ENCODE peak calls at places on chromosomes 16 and 17, in four cellular contexts. One of them, this sample, is unnamed.

GRCh38 chr16:89084814-89085612 is 8.6 kb upstream of the ACSF3 start:
- DNase-seq in GM12878: no peak
- DNase-seq in HepG2: no peak
- DNase-seq in K562: no peak
- DNase-seq in this sample: no peak

GRCh38 chr17:66073384-66073783 is 118.5 kb downstream of the CEP112 start:
- DNase-seq in GM12878: no peak
- DNase-seq in HepG2: no peak
- DNase-seq in K562: no peak
- DNase-seq in this sample: no peak

GRCh38 chr16:2194852-2195315 is 1.5 kb downstream of the CASKIN1 start:
- DNase-seq in GM12878: peak
- DNase-seq in HepG2: peak
- DNase-seq in K562: peak
- DNase-seq in this sample: peak

GRCh38 chr16:15401972-15402371 is 6.4 kb downstream of the MPV17L start:
- DNase-seq in GM12878: no peak
- DNase-seq in HepG2: no peak
- DNase-seq in K562: no peak
- DNase-seq in this sample: no peak

GRCh38 chr17:77645441-77646430 is 312.8 kb upstream of the TNRC6C start:
- DNase-seq in GM12878: no peak
- DNase-seq in HepG2: no peak
- DNase-seq in K562: no peak
- DNase-seq in this sample: no peak

GRCh38 chr16:66473654-66474519 is 46.8 kb downstream of the BEAN1 start:
- DNase-seq in GM12878: no peak
- DNase-seq in HepG2: no peak
- DNase-seq in K562: no peak
- DNase-seq in this sample: no peak

GRCh38 chr17:56317351-56318208 is 164.3 kb downstream of the ANKFN1 start:
- DNase-seq in GM12878: no peak
- DNase-seq in HepG2: no peak
- DNase-seq in K562: no peak
- DNase-seq in this sample: no peak

GRCh38 chr16:79717324-79717848 is 116.8 kb upstream of the MAF start:
- DNase-seq in GM12878: no peak
- DNase-seq in HepG2: no peak
- DNase-seq in K562: no peak
- DNase-seq in this sample: peak

GRCh38 chr17:81258292-81258691 is 19.2 kb downstream of the NDUFAF8 start:
- DNase-seq in GM12878: no peak
- DNase-seq in HepG2: no peak
- DNase-seq in K562: no peak
- DNase-seq in this sample: no peak

GRCh38 chr17:34386925-34387550 is 24.0 kb upstream of the CCL1 start:
- DNase-seq in GM12878: no peak
- DNase-seq in HepG2: no peak
- DNase-seq in K562: peak
- DNase-seq in this sample: no peak

GRCh38 chr17:39443326-39443725 is 7.7 kb downstream of the MED1 start:
- DNase-seq in GM12878: no peak
- DNase-seq in HepG2: no peak
- DNase-seq in K562: no peak
- DNase-seq in this sample: no peak

GRCh38 chr17:39517224-39517623 is 55.9 kb downstream of the CDK12 start:
- DNase-seq in GM12878: no peak
- DNase-seq in HepG2: no peak
- DNase-seq in K562: no peak
- DNase-seq in this sample: no peak

GRCh38 chr16:71746442-71747046 is 22.0 kb upstream of the PHLPP2 start:
- DNase-seq in GM12878: no peak
- DNase-seq in HepG2: peak
- DNase-seq in K562: peak
- DNase-seq in this sample: peak

GRCh38 chr16:17921357-17921978 is 415.1 kb downstream of the NPIPA8 start:
- DNase-seq in GM12878: no peak
- DNase-seq in HepG2: peak
- DNase-seq in K562: peak
- DNase-seq in this sample: peak

GRCh38 chr17:17077861-17078732 is 35.8 kb downstream of the MPRIP start:
- DNase-seq in GM12878: no peak
- DNase-seq in HepG2: peak
- DNase-seq in K562: no peak
- DNase-seq in this sample: no peak

GRCh38 chr17:41864498-41864836 is 756 bp downstream of the KLHL11 start:
- DNase-seq in GM12878: no peak
- DNase-seq in HepG2: no peak
- DNase-seq in K562: no peak
- DNase-seq in this sample: no peak

GRCh38 chr17:41863074-41863843 is 2.0 kb downstream of the KLHL11 start:
- DNase-seq in GM12878: no peak
- DNase-seq in HepG2: no peak
- DNase-seq in K562: no peak
- DNase-seq in this sample: no peak

GRCh38 chr17:41868568-41868967 is 3.3 kb upstream of the KLHL11 start:
- DNase-seq in GM12878: no peak
- DNase-seq in HepG2: no peak
- DNase-seq in K562: no peak
- DNase-seq in this sample: no peak

GRCh38 chr17:41865596-41865893 is 322 bp upstream of the KLHL11 start:
- DNase-seq in GM12878: peak
- DNase-seq in HepG2: no peak
- DNase-seq in K562: no peak
- DNase-seq in this sample: no peak

DNA sequence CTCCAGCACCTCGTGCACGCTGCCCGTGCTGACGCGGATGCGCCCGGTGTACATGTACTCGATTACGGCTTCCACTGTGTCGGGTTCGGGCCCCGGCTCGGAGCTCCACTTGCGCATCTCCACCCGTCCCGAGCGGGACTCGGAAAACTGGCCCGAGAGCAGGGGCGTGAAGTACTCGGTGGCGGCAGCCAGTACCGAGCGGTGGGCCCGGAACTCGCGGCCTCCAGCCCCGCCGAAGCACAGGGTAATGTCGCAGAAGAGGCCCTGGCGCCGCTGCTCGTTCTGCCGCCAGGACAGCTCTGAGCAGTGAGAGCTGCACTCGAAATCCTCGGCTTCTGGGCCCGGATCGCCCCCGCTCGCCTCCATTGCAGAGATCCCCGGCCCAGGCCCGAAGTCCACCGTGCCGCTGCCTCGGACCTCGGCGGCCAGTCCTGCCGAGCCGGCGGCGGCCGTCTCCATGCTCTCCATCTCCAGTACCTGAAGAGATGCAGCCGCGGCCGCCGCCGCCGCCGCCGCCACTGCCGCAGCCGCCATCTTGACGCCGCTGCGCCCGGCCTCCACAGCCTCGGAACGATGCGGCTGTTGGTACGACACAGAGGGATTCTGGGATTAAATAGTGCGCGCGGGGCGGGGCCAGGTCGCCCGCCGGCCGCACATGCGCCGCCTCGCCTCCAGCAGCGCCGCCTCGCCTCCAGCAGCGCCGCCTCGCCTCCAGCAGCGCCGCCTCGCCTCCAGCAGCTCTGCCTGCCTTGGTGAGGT is at the start of gene KLHL11:
- DNase-seq in GM12878: peak
- DNase-seq in HepG2: peak
- DNase-seq in K562: peak
- DNase-seq in this sample: peak
- TF ChIP-seq TARDBP in GM12878: no peak
- TF ChIP-seq TARDBP in HepG2: peak
- TF ChIP-seq TARDBP in K562: no peak
- TF ChIP-seq TARDBP in this sample: no peak

DNA sequence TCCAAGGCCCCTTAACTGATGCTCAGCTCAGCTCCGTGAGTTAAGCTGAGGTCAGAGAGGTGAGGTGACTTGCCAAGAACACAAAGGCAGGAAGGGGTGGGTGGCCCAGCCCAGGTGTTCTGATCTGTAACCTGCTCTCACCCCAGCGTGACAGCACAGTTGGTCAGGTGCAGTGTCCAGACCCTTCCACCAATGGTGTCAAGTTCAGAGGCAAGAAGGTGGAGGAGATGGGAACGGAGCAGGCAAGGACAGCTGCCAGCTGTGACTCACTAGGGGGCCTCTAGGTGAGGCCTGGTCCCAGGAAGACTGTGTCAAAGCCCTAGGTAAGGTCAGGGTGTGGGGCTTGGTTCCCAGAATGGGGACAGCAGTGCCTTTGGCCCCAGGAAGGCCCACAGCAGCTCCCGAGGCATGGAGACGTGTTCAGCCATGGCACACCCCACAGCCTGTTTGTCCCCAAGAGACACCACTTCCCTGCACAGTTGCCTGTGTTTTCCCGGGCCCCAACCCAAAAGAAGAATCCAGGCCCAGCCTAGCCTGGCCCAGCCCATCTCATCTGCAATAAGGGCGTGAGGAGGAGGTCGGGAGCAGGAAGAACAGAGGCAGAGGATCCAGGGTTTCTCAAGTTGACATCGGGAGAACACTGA is 7.2 kb downstream of the WFIKKN2 start:
- DNase-seq in GM12878: no peak
- DNase-seq in HepG2: no peak
- DNase-seq in K562: no peak
- DNase-seq in this sample: no peak
- TF ChIP-seq FOXM1 in GM12878: no peak
- TF ChIP-seq FOXM1 in HepG2: no peak
- TF ChIP-seq FOXM1 in K562: no peak
- TF ChIP-seq FOXM1 in this sample: no peak

GRCh38 chr17:40526668-40527067 is 25.2 kb upstream of the TNS4 start:
- DNase-seq in GM12878: no peak
- DNase-seq in HepG2: no peak
- DNase-seq in K562: no peak
- DNase-seq in this sample: no peak
- TF ChIP-seq TARDBP in GM12878: no peak
- TF ChIP-seq TARDBP in HepG2: no peak
- TF ChIP-seq TARDBP in K562: no peak
- TF ChIP-seq TARDBP in this sample: no peak

GRCh38 chr17:11996722-11997146 is 541 bp downstream of the ZNF18 start:
- DNase-seq in GM12878: peak
- DNase-seq in HepG2: peak
- DNase-seq in K562: no peak
- DNase-seq in this sample: peak
- TF ChIP-seq FOXM1 in GM12878: no peak
- TF ChIP-seq FOXM1 in HepG2: no peak
- TF ChIP-seq FOXM1 in K562: no peak
- TF ChIP-seq FOXM1 in this sample: no peak

GRCh38 chr17:10385871-10386270 is 13.1 kb upstream of the MYH13 start:
- DNase-seq in GM12878: no peak
- DNase-seq in HepG2: no peak
- DNase-seq in K562: no peak
- DNase-seq in this sample: no peak

GRCh38 chr17:10384175-10384574 is 11.4 kb upstream of the MYH13 start:
- DNase-seq in GM12878: no peak
- DNase-seq in HepG2: no peak
- DNase-seq in K562: no peak
- DNase-seq in this sample: no peak

GRCh38 chr17:10380631-10381408 is 8.0 kb upstream of the MYH13 start:
- DNase-seq in GM12878: no peak
- DNase-seq in HepG2: no peak
- DNase-seq in K562: no peak
- DNase-seq in this sample: no peak
- TF ChIP-seq TARDBP in GM12878: no peak
- TF ChIP-seq TARDBP in HepG2: no peak
- TF ChIP-seq TARDBP in K562: no peak
- TF ChIP-seq TARDBP in this sample: no peak

DNA sequence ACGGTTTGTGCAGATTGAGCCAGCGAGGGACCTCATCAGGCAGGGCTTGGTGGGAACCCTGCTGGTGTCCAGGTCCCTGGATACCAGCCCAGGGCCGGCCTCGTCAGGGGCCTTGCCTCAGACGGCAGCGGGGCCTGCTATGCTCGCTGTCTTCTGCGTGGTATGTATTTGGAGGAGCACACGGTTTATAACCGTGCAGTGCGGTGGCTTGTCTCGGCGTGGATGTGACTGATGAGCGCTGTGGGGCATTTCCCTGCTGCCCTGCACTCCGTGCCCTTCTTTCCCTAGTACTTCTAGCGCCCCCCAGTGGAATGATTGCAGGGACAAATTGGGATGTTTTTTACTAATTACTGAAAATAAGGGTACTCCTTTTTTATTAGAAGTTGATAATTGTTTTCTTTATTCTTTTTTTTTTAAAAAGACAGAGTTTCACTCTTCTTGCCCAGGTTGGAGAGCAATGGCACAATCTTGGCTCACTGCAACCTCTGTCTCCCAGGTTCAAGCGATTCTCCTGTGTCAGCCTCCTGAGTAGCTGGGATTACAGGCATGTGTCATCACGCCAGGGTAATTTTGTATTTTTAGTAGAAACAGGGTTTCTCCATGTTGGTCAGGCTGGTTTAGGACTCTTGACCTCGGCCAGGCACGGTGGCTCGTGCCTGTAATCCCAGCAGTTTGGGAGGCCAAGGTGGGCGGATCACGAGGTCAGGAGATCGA is 15.3 kb downstream of the TBCD start:
- DNase-seq in GM12878: no peak
- DNase-seq in HepG2: peak
- DNase-seq in K562: peak
- DNase-seq in this sample: peak
- TF ChIP-seq FOXM1 in GM12878: no peak
- TF ChIP-seq FOXM1 in HepG2: peak
- TF ChIP-seq FOXM1 in K562: no peak
- TF ChIP-seq FOXM1 in this sample: no peak

GRCh38 chr17:261640-262039 is 80.2 kb upstream of the DOC2B start:
- DNase-seq in GM12878: no peak
- DNase-seq in HepG2: no peak
- DNase-seq in K562: no peak
- DNase-seq in this sample: no peak

GRCh38 chr17:266219-266618 is 84.8 kb upstream of the DOC2B start:
- DNase-seq in GM12878: no peak
- DNase-seq in HepG2: no peak
- DNase-seq in K562: no peak
- DNase-seq in this sample: no peak

GRCh38 chr17:265726-266125 is 84.3 kb upstream of the DOC2B start:
- DNase-seq in GM12878: no peak
- DNase-seq in HepG2: no peak
- DNase-seq in K562: no peak
- DNase-seq in this sample: no peak

GRCh38 chr17:263271-263670 is 81.8 kb upstream of the DOC2B start:
- DNase-seq in GM12878: no peak
- DNase-seq in HepG2: no peak
- DNase-seq in K562: no peak
- DNase-seq in this sample: no peak

GRCh38 chr17:263773-264172 is 82.3 kb upstream of the DOC2B start:
- DNase-seq in GM12878: no peak
- DNase-seq in HepG2: no peak
- DNase-seq in K562: no peak
- DNase-seq in this sample: no peak
- TF ChIP-seq TARDBP in GM12878: no peak
- TF ChIP-seq TARDBP in HepG2: no peak
- TF ChIP-seq TARDBP in K562: no peak
- TF ChIP-seq TARDBP in this sample: no peak

GRCh38 chr16:49788505-49788904 is 67.4 kb downstream of the ZNF423 start:
- DNase-seq in GM12878: no peak
- DNase-seq in HepG2: no peak
- DNase-seq in K562: no peak
- DNase-seq in this sample: no peak
- TF ChIP-seq FOXM1 in GM12878: no peak
- TF ChIP-seq FOXM1 in HepG2: no peak
- TF ChIP-seq FOXM1 in K562: no peak
- TF ChIP-seq FOXM1 in this sample: no peak

GRCh38 chr16:8634991-8635736 is 13.7 kb downstream of the METTL22 start:
- DNase-seq in GM12878: no peak
- DNase-seq in HepG2: peak
- DNase-seq in K562: peak
- DNase-seq in this sample: peak
- TF ChIP-seq TARDBP in GM12878: no peak
- TF ChIP-seq TARDBP in HepG2: no peak
- TF ChIP-seq TARDBP in K562: no peak
- TF ChIP-seq TARDBP in this sample: no peak